ENCODE peak calls at places on chromosomes 11 and 22, in four cellular contexts. Q is right lobe of liver; A is stimulated activated CD8-positive, alpha-beta memory T cell treated with anti-CD3 and anti-CD28 coated beads, Interleukin-4, amount 100 ng/mL, for 4 hours; L is NCI-H510A treated with DMSO at 0.1 percent for 48 hours. X is an unnamed sample.

GRCh38 chr22:38943181-38943580 is 14.2 kb upstream of the APOBEC3A start:
- DNase-seq in L (no peak), Q (no peak), A (no peak), X (no peak)

GRCh38 chr11:92070026-92070889 is 154.4 kb upstream of the FAT3 start:
- DNase-seq in Q (no peak), A (no peak), L (no peak), X (no peak)

GRCh38 chr22:42967933-42968332 is 47.0 kb downstream of the PACSIN2 start:
- DNase-seq in Q (peak; percentile 75), L (no peak), A (no peak), X (peak; percentile 75)

GRCh38 chr11:133501643-133502535 is 30.4 kb downstream of the OPCML start:
- DNase-seq in A (no peak), L (no peak), Q (no peak), X (no peak)

GRCh38 chr22:43014062-43014875 is 680 bp downstream of the PACSIN2 start:
- DNase-seq in Q (no peak), L (no peak), A (no peak), X (peak; percentile 76)

GRCh38 chr11:60970369-60970774 is 1.1 kb upstream of the CD6 start:
- DNase-seq in Q (no peak), A (peak; percentile 61), L (no peak), X (peak; percentile 74)

GRCh38 chr22:20449819-20450550 is 12.4 kb upstream of the SCARF2 start:
- DNase-seq in Q (peak; percentile 44), A (no peak), L (no peak), X (no peak)

GRCh38 chr11:103920449-103920848 is 116.0 kb upstream of the DDI1 start:
- DNase-seq in L (no peak), A (no peak), Q (no peak), X (no peak)

GRCh38 chr22:44493206-44493605 is 4.8 kb downstream of the RTL6 start:
- DNase-seq in L (no peak), Q (no peak), A (no peak), X (no peak)

GRCh38 chr22:48345631-48346030 is 1482.0 kb downstream of the BRD1 start:
- DNase-seq in A (no peak), L (no peak), Q (peak; percentile 25), X (no peak)

GRCh38 chr11:14359573-14360031 is 619 bp upstream of the RRAS2 start:
- DNase-seq in L (no peak), Q (no peak), A (no peak), X (no peak)

GRCh38 chr11:29318134-29318845 is 698.5 kb downstream of the KCNA4 start:
- DNase-seq in Q (no peak), A (no peak), L (no peak), X (no peak)

GRCh38 chr11:83908457-83908856 is 622.3 kb upstream of the CCDC90B start:
- DNase-seq in L (no peak), A (no peak), Q (no peak), X (no peak)

GRCh38 chr11:68661697-68662603 is 22.4 kb upstream of the GAL start:
- DNase-seq in L (no peak), A (no peak), Q (no peak), X (peak; percentile 13)

GRCh38 chr11:19164230-19164855 is 37.4 kb downstream of the CSRP3 start:
- DNase-seq in L (peak; percentile 54), Q (no peak), A (no peak), X (no peak)

GRCh38 chr11:116890193-116890592 is 52.8 kb upstream of the APOA1 start:
- DNase-seq in L (peak; percentile 17), Q (no peak), A (no peak), X (no peak)

GRCh38 chr11:132626446-132626845 is 905.9 kb downstream of the OPCML start:
- DNase-seq in Q (no peak), A (no peak), L (no peak), X (no peak)

GRCh38 chr11:45142241-45142885 is 4.1 kb upstream of the PRDM11 start:
- DNase-seq in Q (no peak), A (no peak), L (no peak), X (no peak)

GRCh38 chr11:95863486-95864140 is 60.3 kb downstream of the MTMR2 start:
- DNase-seq in L (no peak), Q (no peak), A (no peak), X (no peak)

GRCh38 chr11:65436412-65437032 is 13.9 kb downstream of the NEAT1 start:
- DNase-seq in Q (peak; percentile 55), L (no peak), A (no peak), X (no peak)

GRCh38 chr11:30203850-30204249 is 27.0 kb upstream of the FSHB start:
- DNase-seq in L (no peak), A (no peak), Q (no peak), X (no peak)

GRCh38 chr22:32764330-32765116 is 37.0 kb upstream of the TIMP3 start:
- DNase-seq in L (no peak), A (no peak), Q (no peak), X (no peak)

GRCh38 chr22:27993774-27994350 is 74.8 kb upstream of the PITPNB start:
- DNase-seq in Q (peak; percentile 24), A (no peak), L (no peak), X (no peak)

GRCh38 chr11:82994615-82995014 is 77.1 kb downstream of the RAB30 start:
- DNase-seq in A (no peak), L (no peak), Q (no peak), X (no peak)

GRCh38 chr11:14373941-14374646 is 15.1 kb upstream of the RRAS2 start:
- DNase-seq in Q (no peak), L (no peak), A (no peak), X (no peak)

GRCh38 chr11:10114593-10115404 is 179.2 kb downstream of the SBF2 start:
- DNase-seq in A (no peak), Q (no peak), L (no peak), X (no peak)

GRCh38 chr11:78722786-78723185 is 148.1 kb upstream of the NARS2 start:
- DNase-seq in A (no peak), Q (no peak), L (no peak), X (no peak)

GRCh38 chr22:19358703-19359553 is 67.4 kb upstream of the CLTCL1 start:
- DNase-seq in L (no peak), A (no peak), Q (no peak), X (no peak)

GRCh38 chr11:26078217-26078821 is 253.6 kb upstream of the ANO3 start:
- DNase-seq in L (no peak), Q (no peak), A (no peak), X (no peak)

GRCh38 chr11:57566035-57566504 is 1.4 kb downstream of the UBE2L6 start:
- DNase-seq in A (no peak), L (peak; percentile 50), Q (no peak), X (peak; percentile 61)

GRCh38 chr11:8225589-8226036 is 38.1 kb downstream of the LMO1 start:
- DNase-seq in L (peak; percentile 10), Q (peak; percentile 66), A (peak; percentile 13), X (peak; percentile 75)

GRCh38 chr22:39135092-39135896 is 17.2 kb downstream of the CBX7 start:
- DNase-seq in L (no peak), A (no peak), Q (no peak), X (peak; percentile 46)

GRCh38 chr22:34070051-34070450 is 149.8 kb upstream of the LARGE1 start:
- DNase-seq in L (no peak), Q (no peak), A (no peak), X (no peak)

GRCh38 chr22:44051961-44052360 is 27.9 kb downstream of the PARVB start:
- DNase-seq in A (no peak), L (no peak), Q (no peak), X (no peak)

GRCh38 chr11:90453525-90453924 is 230.7 kb upstream of the CHORDC1 start:
- DNase-seq in A (no peak), L (no peak), Q (no peak), X (no peak)

GRCh38 chr22:31451709-31452571 is 37.7 kb downstream of the EIF4ENIF1 start:
- DNase-seq in L (peak; percentile 32), Q (no peak), A (no peak), X (no peak)

GRCh38 chr11:104024572-104024971 is 11.9 kb upstream of the DDI1 start:
- DNase-seq in A (no peak), Q (no peak), L (no peak), X (no peak)